ENCODE peak calls at places on chromosomes 4 and X, in eight cellular contexts. I is AG09309; V is NCI-H1930; W is activated naive CD4-positive, alpha-beta T cell treated with anti-CD3 and anti-CD28 coated beads, Interleukin-2, amount 50 U/mL, for 72 hours; A is IMR-90; Z is transverse colon; P is stomach; D is immature natural killer cell. M is an unnamed sample.
A peak's percentile ranks its signal among the peaks of the same experiment; 100 is the strongest.

GRCh38 chr4:55663145-55663544 is 27.0 kb upstream of the NMU start:
- DNase-seq in I (no peak), V (no peak), D (no peak), Z (no peak), P (no peak), W (no peak), A (no peak), M (no peak)

GRCh38 chr4:182711211-182711610 is 206.0 kb downstream of the DCTD start:
- DNase-seq in Z (no peak), I (no peak), D (no peak), P (no peak), V (no peak), A (peak; percentile 25), W (no peak), M (no peak)

GRCh38 chr4:30720656-30721352 is 635 bp downstream of the PCDH7 start:
- DNase-seq in Z (peak; percentile 12), W (no peak), I (no peak), V (no peak), P (no peak), D (no peak), A (peak; percentile 61), M (no peak)

GRCh38 chrX:110066488-110067225 is 63.7 kb downstream of the TMEM164 start:
- DNase-seq in Z (no peak), I (no peak), W (no peak), A (no peak), P (peak; percentile 70), V (no peak), D (no peak), M (no peak)

GRCh38 chr4:7557447-7557846 is 122.7 kb upstream of the PSAPL1 start:
- DNase-seq in A (peak; percentile 82), D (no peak), V (no peak), P (no peak), Z (no peak), I (peak; percentile 78), W (no peak), M (no peak)

GRCh38 chrX:143437439-143437838 is 79.8 kb downstream of the SPANXN3 start:
- DNase-seq in W (no peak), Z (no peak), D (no peak), A (no peak), I (no peak), P (no peak), V (no peak), M (no peak)

GRCh38 chrX:65017464-65017863 is 41.2 kb upstream of the ZC4H2 start:
- DNase-seq in P (no peak), A (no peak), Z (no peak), D (no peak), W (no peak), V (no peak), I (no peak), M (no peak)

GRCh38 chrX:40096395-40097091 is 1.2 kb downstream of the BCOR start:
- DNase-seq in V (no peak), W (no peak), I (no peak), P (no peak), Z (peak; percentile 61), D (peak; percentile 73), A (peak; percentile 45), M (no peak)

GRCh38 chr4:81470456-81471327 is 1.0 kb downstream of the RASGEF1B start:
- DNase-seq in I (no peak), D (peak; percentile 47), A (no peak), W (peak; percentile 41), Z (peak; percentile 64), V (peak; percentile 48), P (peak; percentile 47), M (peak; percentile 52)

GRCh38 chr4:7414046-7414445 is 20.7 kb downstream of the PSAPL1 start:
- DNase-seq in D (no peak), Z (no peak), I (no peak), W (no peak), A (no peak), V (no peak), P (peak; percentile 13), M (no peak)

GRCh38 chrX:9278475-9279270 is 186.2 kb upstream of the TBL1X start:
- DNase-seq in W (no peak), I (no peak), A (peak; percentile 46), P (no peak), Z (no peak), D (no peak), V (no peak), M (no peak)

GRCh38 chrX:17030092-17030491 is 83.6 kb downstream of the REPS2 start:
- DNase-seq in A (no peak), I (no peak), Z (no peak), P (no peak), V (peak; percentile 43), D (no peak), W (no peak), M (no peak)

GRCh38 chrX:153984351-153985178 is 12.0 kb downstream of the TMEM187 start:
- DNase-seq in A (no peak), Z (no peak), I (no peak), D (no peak), P (no peak), W (peak; percentile 33), V (no peak), M (no peak)

GRCh38 chr4:74262522-74262921 is 45.7 kb upstream of the EPGN start:
- DNase-seq in A (no peak), W (no peak), D (no peak), P (no peak), I (no peak), Z (no peak), V (no peak), M (no peak)

M was measured in lung.